ENCODE peak calls at places on chromosomes 3 and 15, in nine cellular contexts. H, X, R, G, N, A, S, Q and O are unnamed samples. For H3K36me3, the result is how much of the 10 kb centered on the place peaks cover.

GRCh38 chr3:124514681-124515080 is 215.6 kb upstream of the UMPS start:
- DNase-seq in H (no peak), X (no peak), R (no peak), G (no peak), N (no peak), A (no peak), S (no peak), Q (no peak), O (no peak)

GRCh38 chr15:69663982-69664381 is 211.4 kb downstream of the RPLP1 start:
- DNase-seq in H (no peak), X (no peak), R (no peak), G (no peak), N (no peak), A (no peak), S (no peak), Q (no peak), O (no peak)

GRCh38 chr3:64053581-64053980 is 30.3 kb upstream of the PSMD6 start:
- DNase-seq in H (no peak), X (no peak), R (no peak), G (no peak), N (no peak), A (no peak), S (no peak), Q (no peak), O (no peak)

GRCh38 chr3:57007513-57008415 is 52.7 kb upstream of the SPATA12 start:
- DNase-seq in H (no peak), X (peak), R (peak), G (no peak), N (peak), A (peak), S (no peak), Q (peak), O (no peak)

GRCh38 chr15:69303337-69304175 is 4.8 kb downstream of the PAQR5 start:
- DNase-seq in H (peak), X (peak), R (no peak), G (no peak), N (no peak), A (no peak), S (no peak), Q (no peak), O (no peak)

GRCh38 chr3:191301017-191301416 is 28.2 kb upstream of the CCDC50 start:
- DNase-seq in H (no peak), X (no peak), R (no peak), G (peak), N (no peak), A (no peak), S (no peak), Q (no peak), O (no peak)

GRCh38 chr3:125271127-125271526 is 58.6 kb upstream of the SLC12A8 start:
- DNase-seq in H (no peak), X (no peak), R (no peak), G (no peak), N (no peak), A (peak), S (no peak), Q (no peak), O (no peak)

GRCh38 chr3:134536760-134537159 is 50.9 kb downstream of the CEP63 start:
- DNase-seq in H (no peak), X (no peak), R (no peak), G (no peak), N (no peak), A (no peak), S (no peak), Q (no peak), O (no peak)

GRCh38 chr3:49238274-49239127 is 38.5 kb downstream of the C3orf62 start:
- DNase-seq in H (no peak), X (peak), R (no peak), G (peak), N (peak), A (no peak), S (no peak), Q (peak), O (no peak)

GRCh38 chr3:112086018-112086854 is at the start of gene C3orf52:
- DNase-seq in H (peak), X (peak), R (peak), G (peak), N (peak), A (peak), S (peak), Q (peak), O (no peak)
- TF ChIP-seq CTCF in H (peak), X (no peak), R (no peak), G (no peak), N (no peak), A (peak), S (no peak), Q (no peak), O (peak)

GRCh38 chr15:57537072-57537471 is 54.6 kb upstream of the MYZAP start:
- DNase-seq in H (peak), X (peak), R (no peak), G (no peak), N (peak), A (peak), S (no peak), Q (peak), O (peak)

GRCh38 chr15:57528940-57529565 is 62.7 kb upstream of the MYZAP start:
- DNase-seq in H (no peak), X (no peak), R (no peak), G (no peak), N (no peak), A (no peak), S (no peak), Q (no peak), O (no peak)

GRCh38 chr15:57529748-57530147 is 62.0 kb upstream of the MYZAP start:
- DNase-seq in H (no peak), X (no peak), R (no peak), G (no peak), N (no peak), A (no peak), S (no peak), Q (no peak), O (no peak)

GRCh38 chr15:57534279-57534678 is 57.4 kb upstream of the MYZAP start:
- DNase-seq in H (no peak), X (no peak), R (no peak), G (no peak), N (no peak), A (peak), S (no peak), Q (no peak), O (no peak)

GRCh38 chr15:57533062-57533735 is 58.5 kb upstream of the MYZAP start:
- DNase-seq in H (no peak), X (peak), R (no peak), G (no peak), N (no peak), A (no peak), S (no peak), Q (no peak), O (no peak)
- H3K4me3 ChIP-seq in H (no peak), X (no peak), R (no peak), G (no peak), N (no peak), A (no peak), S (no peak), Q (no peak), O (no peak)

GRCh38 chr3:52838561-52839267 is 3.9 kb upstream of the MUSTN1 start:
- DNase-seq in H (no peak), X (no peak), R (no peak), G (no peak), N (no peak), A (no peak), S (no peak), Q (no peak), O (no peak)
- H3K36me3 ChIP-seq in H (under half), X (under half), R (under half), G (under half), N (under half), A (under half), S (under half), Q (under half), O (under half)

DNA sequence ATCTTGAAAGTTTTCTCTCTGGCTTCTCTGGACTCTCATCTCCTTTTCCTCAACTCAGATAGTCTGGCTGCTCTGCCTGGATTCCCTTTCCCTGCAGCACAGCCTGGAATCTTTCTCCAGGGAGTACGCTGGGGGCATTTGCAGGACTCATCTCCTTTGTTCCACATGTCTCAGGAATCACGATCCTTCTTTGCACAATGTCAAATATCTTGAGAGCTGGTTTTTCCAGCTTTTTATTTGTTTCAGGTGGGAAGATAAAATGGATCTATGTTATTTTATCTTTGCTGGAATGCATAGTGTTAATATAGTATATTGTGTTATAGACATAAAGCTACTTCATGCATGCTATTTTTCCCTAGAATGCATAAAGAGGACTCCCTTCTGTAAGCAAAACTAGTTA is 525.1 kb upstream of the TBL1XR1 start:
- DNase-seq in H (no peak), X (no peak), R (no peak), G (no peak), N (no peak), A (no peak), S (no peak), Q (no peak), O (no peak)
- TF ChIP-seq CTCF in H (no peak), X (no peak), R (no peak), G (no peak), N (no peak), A (no peak), S (no peak), Q (no peak), O (no peak)

GRCh38 chr15:97691799-97692198 is 268.7 kb upstream of the ARRDC4 start:
- DNase-seq in H (no peak), X (no peak), R (no peak), G (no peak), N (peak), A (no peak), S (peak), Q (no peak), O (no peak)

GRCh38 chr15:97688177-97688576 is 272.3 kb upstream of the ARRDC4 start:
- DNase-seq in H (no peak), X (no peak), R (no peak), G (no peak), N (no peak), A (no peak), S (no peak), Q (no peak), O (no peak)

GRCh38 chr15:97686324-97686723 is 274.2 kb upstream of the ARRDC4 start:
- DNase-seq in H (no peak), X (no peak), R (no peak), G (no peak), N (no peak), A (no peak), S (no peak), Q (no peak), O (no peak)

GRCh38 chr15:97692317-97693015 is 268.0 kb upstream of the ARRDC4 start:
- DNase-seq in H (no peak), X (no peak), R (peak), G (no peak), N (no peak), A (no peak), S (no peak), Q (no peak), O (no peak)

DNA sequence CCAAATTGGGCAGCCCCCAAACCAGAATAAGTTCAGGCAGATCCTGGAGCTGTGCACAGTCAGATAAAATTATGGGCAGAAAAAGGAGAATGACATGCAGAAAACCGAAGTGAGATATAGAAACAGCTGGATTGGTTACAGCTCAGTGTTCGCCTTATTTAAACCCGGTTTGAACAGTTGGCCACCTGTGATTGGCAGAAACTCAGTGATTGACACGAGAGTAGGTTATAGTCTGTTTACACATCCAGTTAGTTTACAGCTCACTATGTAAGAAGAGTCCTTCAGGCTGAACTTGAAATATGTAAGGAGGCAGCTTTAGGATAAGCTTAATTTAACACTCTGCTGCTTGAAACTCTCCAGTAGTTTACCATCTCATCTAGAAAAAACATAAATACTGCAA is 271.6 kb upstream of the ARRDC4 start:
- DNase-seq in H (no peak), X (no peak), R (no peak), G (no peak), N (no peak), A (no peak), S (no peak), Q (no peak), O (no peak)
- H3K4me3 ChIP-seq in H (no peak), X (no peak), R (no peak), G (no peak), N (no peak), A (no peak), S (no peak), Q (no peak), O (no peak)

DNA sequence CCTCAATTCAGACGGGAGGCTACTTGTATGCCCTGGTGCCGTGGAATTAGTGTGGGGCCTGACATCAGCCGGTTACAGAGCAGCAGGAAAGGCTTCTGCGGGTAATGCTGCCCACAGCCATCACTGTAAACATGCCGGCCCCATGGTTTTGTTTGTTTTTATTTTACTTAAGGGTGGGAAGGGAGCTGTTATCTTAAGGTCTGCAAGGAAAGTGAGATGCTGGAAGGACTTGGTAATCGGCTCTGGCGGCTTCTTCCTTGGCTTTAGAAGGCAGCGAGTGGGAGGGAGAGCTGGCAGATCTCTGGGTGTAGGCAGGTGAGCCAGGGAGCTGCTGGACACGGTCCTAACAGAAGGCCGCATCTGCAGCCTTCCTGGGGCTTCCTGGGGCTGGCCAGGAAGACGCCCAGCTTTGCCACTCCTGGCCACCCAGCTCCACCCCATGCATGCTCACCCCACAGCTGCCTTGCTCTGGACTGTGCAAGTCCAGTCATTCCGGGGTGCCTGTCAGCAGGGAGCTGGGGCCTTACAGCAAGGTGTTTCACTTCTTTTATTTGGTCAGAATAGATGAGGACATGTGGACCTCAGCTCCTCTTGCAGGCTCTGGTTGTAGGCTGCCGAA is 54.1 kb upstream of the FURIN start:
- DNase-seq in H (no peak), X (no peak), R (no peak), G (no peak), N (peak), A (no peak), S (no peak), Q (no peak), O (no peak)
- H3K36me3 ChIP-seq in H (under half), X (under half), R (under half), G (under half), N (under half), A (under half), S (under half), Q (under half), O (under half)

GRCh38 chr3:36600413-36600812 is 163.9 kb downstream of the DCLK3 start:
- DNase-seq in H (no peak), X (no peak), R (no peak), G (no peak), N (no peak), A (no peak), S (no peak), Q (no peak), O (no peak)
- TF ChIP-seq CTCF in H (no peak), X (no peak), R (no peak), G (no peak), N (no peak), A (no peak), S (no peak), Q (no peak), O (no peak)